ENCODE peak calls at places on chromosomes 3 and 15, in six cellular contexts. H is BE2C, S is BJ, F is ovary, P is esophagus squamous epithelium, Z is fibroblast of lung. N is an unnamed sample.

GRCh38 chr15:27589260-27589659 is 509.9 kb downstream of the OCA2 start:
- DNase-seq in Z (no peak), S (no peak), H (no peak), P (no peak), F (no peak), N (no peak)

GRCh38 chr15:63048986-63049665 is 6.6 kb downstream of the TPM1 start:
- DNase-seq in Z (peak; percentile 68), H (peak; percentile 67), F (peak; percentile 61), P (no peak), S (no peak), N (peak; percentile 74)

GRCh38 chr3:169886671-169887070 is 16.9 kb upstream of the LRRC31 start:
- DNase-seq in F (peak; percentile 31), Z (peak; percentile 69), S (no peak), P (no peak), H (no peak), N (peak; percentile 71)

GRCh38 chr3:139434764-139435291 is 41.5 kb downstream of the RBP2 start:
- DNase-seq in Z (peak; percentile 36), S (peak; percentile 33), H (no peak), P (no peak), F (no peak), N (no peak)

GRCh38 chr3:23746473-23746872 is 59.3 kb upstream of the UBE2E1 start:
- DNase-seq in S (no peak), F (no peak), P (no peak), Z (no peak), H (no peak), N (no peak)

GRCh38 chr15:85878866-85879265 is 84.1 kb upstream of the KLHL25 start:
- DNase-seq in H (no peak), P (no peak), F (no peak), Z (no peak), S (no peak), N (no peak)

GRCh38 chr3:19467761-19468160 is 319.5 kb downstream of the KCNH8 start:
- DNase-seq in Z (no peak), S (no peak), P (no peak), H (no peak), F (no peak), N (no peak)

GRCh38 chr3:45760878-45761711 is 35.2 kb downstream of the SLC6A20 start:
- DNase-seq in F (peak; percentile 37), P (no peak), H (peak; percentile 55), Z (peak; percentile 76), S (peak; percentile 3), N (peak; percentile 80)

GRCh38 chr3:126911162-126912026 is 71.5 kb upstream of the PLXNA1 start:
- DNase-seq in P (peak; percentile 44), S (peak; percentile 54), F (no peak), Z (peak; percentile 53), H (no peak), N (peak; percentile 60)

GRCh38 chr3:14140668-14141067 is 15.8 kb downstream of the TMEM43 start:
- DNase-seq in S (no peak), H (no peak), F (no peak), Z (no peak), P (no peak), N (no peak)

GRCh38 chr3:14137445-14137844 is 12.6 kb downstream of the TMEM43 start:
- DNase-seq in F (no peak), P (no peak), Z (no peak), H (no peak), S (no peak), N (no peak)

GRCh38 chr3:14138109-14138877 is 13.4 kb downstream of the TMEM43 start:
- DNase-seq in H (no peak), Z (no peak), S (no peak), P (no peak), F (no peak), N (no peak)

GRCh38 chr3:14139771-14140170 is 14.9 kb downstream of the TMEM43 start:
- DNase-seq in S (no peak), F (no peak), P (no peak), Z (peak; percentile 19), H (no peak), N (no peak)

GRCh38 chr3:14138878-14139659 is 14.2 kb downstream of the TMEM43 start:
- DNase-seq in S (no peak), H (no peak), F (no peak), Z (no peak), P (no peak), N (no peak)
- H3K36me3 ChIP-seq in S (peaks cover 33% of the 10 kb centered on the region), H (no peaks in the 10 kb centered on the region), F (no peaks in the 10 kb centered on the region), Z (peaks cover 52% of the 10 kb centered on the region), P (peaks cover 29% of the 10 kb centered on the region), N (peaks cover 4% of the 10 kb centered on the region)

DNA sequence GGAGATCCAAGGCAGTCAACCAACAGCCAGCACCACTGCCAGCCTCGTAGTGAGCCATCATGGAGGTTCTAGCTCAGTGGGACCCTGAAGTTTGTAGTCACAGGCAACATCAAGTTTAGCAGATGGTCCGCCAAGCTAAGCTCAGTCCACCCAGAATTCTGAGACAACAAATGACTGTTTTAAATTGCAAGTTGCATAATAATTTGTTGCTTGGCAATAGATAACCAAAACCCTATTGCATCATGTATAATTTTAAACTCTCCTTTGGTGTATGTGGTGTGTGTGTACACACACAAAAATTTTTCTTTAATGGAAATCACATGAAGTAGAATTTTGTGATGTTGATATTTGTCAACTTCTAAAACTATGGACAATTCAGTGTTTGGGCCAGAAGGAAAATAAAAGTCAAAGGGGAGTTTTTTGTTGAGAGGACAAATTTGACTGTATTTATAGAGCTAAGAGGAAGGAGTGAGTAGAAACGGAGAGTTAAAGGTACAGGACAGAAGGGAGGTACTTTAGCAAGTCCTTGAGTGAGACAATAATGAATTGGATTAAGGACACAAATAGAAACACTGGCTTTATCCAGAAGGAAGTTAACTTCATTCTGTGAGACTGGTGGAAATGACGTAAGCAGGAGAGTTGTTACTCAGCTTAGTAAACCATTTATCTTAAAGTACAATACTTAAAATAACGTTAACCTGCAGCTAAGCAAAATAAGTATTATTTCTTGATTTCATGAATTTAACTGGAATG is 83.6 kb downstream of the NCEH1 start:
- DNase-seq in Z (peak; percentile 66), S (no peak), H (no peak), F (no peak), P (no peak), N (no peak)
- TF ChIP-seq CTCF in Z (no peak), S (no peak), H (no peak), F (no peak), P (no peak), N (no peak)

GRCh38 chr3:14478943-14479550 is 61.1 kb downstream of the GRIP2 start:
- DNase-seq in H (no peak), S (no peak), Z (no peak), F (no peak), P (no peak), N (no peak)

GRCh38 chr3:14481018-14481645 is 59.0 kb downstream of the GRIP2 start:
- DNase-seq in S (no peak), P (no peak), F (no peak), Z (no peak), H (no peak), N (no peak)

GRCh38 chr3:14479591-14479990 is 60.6 kb downstream of the GRIP2 start:
- DNase-seq in P (no peak), S (no peak), H (no peak), F (no peak), Z (no peak), N (no peak)

GRCh38 chr3:14481646-14482036 is 58.5 kb downstream of the GRIP2 start:
- DNase-seq in H (no peak), P (no peak), Z (no peak), S (no peak), F (no peak), N (no peak)

DNA sequence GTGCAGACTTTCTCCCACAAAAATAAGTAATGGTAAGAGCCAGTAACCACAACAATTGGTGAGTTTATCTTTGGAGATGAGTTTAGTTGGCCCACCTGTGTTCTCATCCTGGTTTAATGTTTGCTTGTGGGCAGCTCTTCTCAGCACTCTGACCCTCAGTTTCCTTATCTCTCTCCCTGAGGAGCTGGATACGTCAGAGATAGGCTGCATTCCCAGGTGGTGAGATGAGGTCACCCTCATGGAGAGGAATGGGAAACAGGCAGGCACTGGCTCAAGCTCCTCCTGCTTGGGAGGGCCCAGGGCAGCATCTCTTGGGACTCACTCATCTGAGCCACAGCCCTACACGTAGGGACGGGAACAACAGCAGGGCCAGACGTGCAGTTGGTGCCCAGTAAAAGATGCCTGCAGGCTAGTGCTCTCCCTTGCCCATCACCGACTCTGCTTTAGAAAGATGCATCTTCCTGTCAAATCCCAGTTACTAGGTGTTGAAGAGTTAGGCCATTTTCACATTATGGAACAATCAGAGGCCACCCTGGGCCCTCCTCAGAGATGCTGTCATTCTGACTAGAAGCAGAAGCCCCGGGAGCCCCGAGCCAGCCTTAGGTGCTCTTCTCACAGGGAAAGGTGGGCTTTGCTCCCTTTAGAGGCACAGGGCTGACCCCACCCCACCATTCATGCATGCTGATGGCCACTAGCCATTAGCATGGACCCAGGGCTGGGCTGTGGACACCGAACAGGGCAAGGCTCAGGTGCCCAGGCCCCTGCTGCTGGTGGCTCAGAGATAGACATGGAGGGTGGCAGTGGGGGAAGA is 59.7 kb downstream of the GRIP2 start:
- DNase-seq in Z (no peak), F (no peak), S (no peak), P (no peak), H (peak; percentile 67), N (no peak)
- H3K36me3 ChIP-seq in Z (peaks cover 2% of the 10 kb centered on the region), F (no peaks in the 10 kb centered on the region), S (peaks cover 67% of the 10 kb centered on the region), P (peaks cover 3% of the 10 kb centered on the region), H (peaks cover 29% of the 10 kb centered on the region), N (peaks cover 10% of the 10 kb centered on the region)

DNA sequence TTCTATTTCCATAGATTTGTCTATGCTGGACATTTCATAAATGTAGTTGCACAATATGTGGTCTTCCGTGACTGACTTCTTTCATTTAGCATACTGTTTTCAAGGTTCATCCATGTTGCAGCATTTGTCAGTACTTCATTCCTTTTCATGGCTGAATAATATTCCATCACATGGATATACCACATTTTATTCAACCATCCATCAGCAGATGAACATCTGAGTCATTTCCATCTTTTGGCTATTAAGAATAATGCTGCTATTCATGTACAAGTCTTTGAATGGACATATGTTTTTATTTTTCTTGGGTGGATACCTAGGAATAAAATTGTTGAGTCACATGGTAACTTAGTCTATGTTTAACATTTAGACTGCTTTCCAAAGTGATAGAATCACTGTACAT is 99.3 kb upstream of the RAD18 start:
- DNase-seq in P (no peak), F (no peak), Z (no peak), H (no peak), S (no peak), N (no peak)
- TF ChIP-seq CTCF in P (no peak), F (no peak), Z (no peak), H (no peak), S (no peak), N (no peak)

DNA sequence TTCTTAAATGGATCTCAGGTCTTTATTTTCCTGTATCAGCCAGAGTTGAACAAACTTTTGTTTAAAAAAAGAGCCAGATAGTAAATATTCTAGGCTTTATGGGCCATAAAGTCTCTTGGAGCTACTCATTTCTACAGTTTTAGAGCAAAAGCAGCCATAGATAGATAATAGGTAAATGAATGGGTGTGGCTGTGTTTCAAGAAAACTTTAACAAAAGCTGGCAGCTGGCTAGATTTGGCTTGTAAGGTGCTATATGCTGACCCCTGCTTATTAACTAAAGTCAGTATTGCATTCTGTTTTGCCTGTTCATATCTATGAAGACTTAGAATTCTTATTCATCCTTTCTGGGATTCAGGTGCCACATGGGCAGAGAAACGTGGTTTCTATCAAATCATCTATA is 29.0 kb downstream of the MFN1 start:
- DNase-seq in F (no peak), S (no peak), Z (no peak), H (no peak), P (no peak), N (no peak)
- H3K36me3 ChIP-seq in F (no peaks in the 10 kb centered on the region), S (peaks cover 3% of the 10 kb centered on the region), Z (peaks cover 3% of the 10 kb centered on the region), H (peaks cover 14% of the 10 kb centered on the region), P (peaks cover 15% of the 10 kb centered on the region), N (peaks cover 92% of the 10 kb centered on the region)

GRCh38 chr3:158743280-158743663 is 11.0 kb upstream of the RARRES1 start:
- DNase-seq in H (no peak), P (no peak), S (no peak), F (no peak), Z (no peak), N (no peak)
- TF ChIP-seq CTCF in H (no peak), P (no peak), S (no peak), F (no peak), Z (no peak), N (no peak)

GRCh38 chr15:74635228-74635627 is 19.6 kb downstream of the CLK3 start:
- DNase-seq in H (peak; percentile 73), Z (peak; percentile 62), S (no peak), F (peak; percentile 59), P (no peak), N (peak; percentile 83)
- H3K36me3 ChIP-seq in H (peaks cover 33% of the 10 kb centered on the region), Z (peaks cover 13% of the 10 kb centered on the region), S (peaks cover 28% of the 10 kb centered on the region), F (no peaks in the 10 kb centered on the region), P (peaks cover 36% of the 10 kb centered on the region), N (peaks cover 3% of the 10 kb centered on the region)